ENCODE peak calls at places on chromosomes 6 and 20, in ten cellular contexts. S, A, P, O, Y, Z, D, U, N and E are unnamed samples.

GRCh38 chr6:79878142-79878748 is 69.1 kb downstream of the ELOVL4 start:
- DNase-seq in S (no peak), A (peak), P (no peak), O (no peak), Y (no peak), Z (no peak), D (no peak), U (no peak), N (no peak), E (no peak)

GRCh38 chr6:12516070-12516469 is 200.5 kb upstream of the PHACTR1 start:
- DNase-seq in S (no peak), A (peak), P (peak), O (no peak), Y (no peak), Z (peak), D (no peak), U (no peak), N (no peak), E (no peak)

GRCh38 chr20:60137657-60138245 is 179.5 kb downstream of the CDH26 start:
- DNase-seq in S (no peak), A (no peak), P (peak), O (no peak), Y (no peak), Z (peak), D (no peak), U (no peak), N (no peak), E (no peak)

GRCh38 chr20:52923123-52923543 is 49.0 kb upstream of the TSHZ2 start:
- DNase-seq in S (no peak), A (no peak), P (no peak), O (no peak), Y (no peak), Z (no peak), D (no peak), U (no peak), N (no peak), E (no peak)

GRCh38 chr6:135129139-135129867 is 51.8 kb upstream of the MYB start:
- DNase-seq in S (no peak), A (no peak), P (no peak), O (no peak), Y (no peak), Z (no peak), D (no peak), U (no peak), N (no peak), E (no peak)

GRCh38 chr6:56364482-56365313 is 117.3 kb upstream of the COL21A1 start:
- DNase-seq in S (no peak), A (no peak), P (no peak), O (no peak), Y (no peak), Z (no peak), D (peak), U (no peak), N (no peak), E (no peak)

GRCh38 chr6:142848156-142848555 is 96.8 kb downstream of the HIVEP2 start:
- DNase-seq in S (no peak), A (no peak), P (no peak), O (no peak), Y (no peak), Z (no peak), D (no peak), U (no peak), N (no peak), E (no peak)

GRCh38 chr6:24719125-24719931 is at the start of gene C6orf62:
- DNase-seq in S (no peak), A (peak), P (peak), O (peak), Y (no peak), Z (peak), D (peak), U (peak), N (no peak), E (no peak)

GRCh38 chr6:41053056-41053455 is at the start of gene APOBEC2:
- DNase-seq in S (peak), A (no peak), P (no peak), O (no peak), Y (no peak), Z (no peak), D (no peak), U (no peak), N (no peak), E (no peak)

GRCh38 chr6:41058783-41059181 is 5.8 kb downstream of the APOBEC2 start:
- DNase-seq in S (no peak), A (no peak), P (no peak), O (no peak), Y (no peak), Z (no peak), D (no peak), U (no peak), N (no peak), E (no peak)

GRCh38 chr6:41051873-41052272 is 1.1 kb upstream of the APOBEC2 start:
- DNase-seq in S (no peak), A (no peak), P (no peak), O (no peak), Y (no peak), Z (no peak), D (no peak), U (no peak), N (no peak), E (no peak)

GRCh38 chr6:41056768-41057490 is 3.9 kb downstream of the APOBEC2 start:
- DNase-seq in S (no peak), A (no peak), P (no peak), O (no peak), Y (no peak), Z (no peak), D (no peak), U (no peak), N (peak), E (no peak)

GRCh38 chr6:41055149-41055548 is 2.1 kb downstream of the APOBEC2 start:
- DNase-seq in S (no peak), A (no peak), P (no peak), O (no peak), Y (no peak), Z (no peak), D (no peak), U (no peak), N (no peak), E (no peak)
- TF ChIP-seq EP300 in S (no peak), A (no peak), P (no peak), O (no peak), Y (no peak), Z (no peak), D (no peak), U (no peak), N (no peak), E (no peak)

GRCh38 chr6:40986364-40986763 is 52.7 kb downstream of the UNC5CL start:
- DNase-seq in S (no peak), A (no peak), P (no peak), O (no peak), Y (no peak), Z (no peak), D (no peak), U (no peak), N (no peak), E (no peak)
- TF ChIP-seq EP300 in S (no peak), A (no peak), P (no peak), O (no peak), Y (no peak), Z (no peak), D (no peak), U (no peak), N (no peak), E (no peak)

GRCh38 chr6:28940859-28941680 is 17.3 kb upstream of the TRIM27 start:
- DNase-seq in S (peak), A (peak), P (no peak), O (peak), Y (peak), Z (peak), D (no peak), U (peak), N (peak), E (peak)
- TF ChIP-seq EP300 in S (no peak), A (no peak), P (no peak), O (no peak), Y (no peak), Z (no peak), D (peak), U (peak), N (no peak), E (no peak)

DNA sequence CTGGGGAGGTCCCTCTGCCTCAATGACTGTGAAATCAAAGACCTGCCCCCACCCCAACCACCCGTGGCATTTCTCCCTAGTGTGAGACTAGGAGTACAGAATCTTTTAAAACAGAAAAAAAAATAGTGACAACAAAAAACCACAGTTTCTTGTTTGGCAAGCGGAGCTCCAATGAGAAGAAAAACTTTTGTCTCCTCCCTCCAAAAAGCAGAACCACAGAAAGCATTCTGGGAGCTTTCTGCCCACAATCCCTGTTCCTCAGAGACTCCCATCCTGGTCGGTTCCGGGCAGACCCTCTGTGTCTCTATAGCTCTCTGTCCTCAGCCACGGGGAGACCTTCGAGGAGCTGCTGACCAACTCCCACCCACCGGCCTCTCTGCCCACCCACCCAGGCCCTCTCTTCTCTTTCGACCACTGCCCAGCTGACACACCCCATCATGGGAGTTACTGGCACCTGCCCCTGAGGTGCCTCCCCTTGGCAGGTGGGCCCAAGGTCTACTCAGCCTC is 4.9 kb downstream of the PREX1 start:
- DNase-seq in S (no peak), A (no peak), P (no peak), O (no peak), Y (no peak), Z (peak), D (no peak), U (peak), N (no peak), E (no peak)
- TF ChIP-seq EP300 in S (no peak), A (no peak), P (no peak), O (no peak), Y (no peak), Z (no peak), D (no peak), U (peak), N (no peak), E (no peak)

GRCh38 chr6:149231786-149232185 is 85.7 kb upstream of the TAB2 start:
- DNase-seq in S (no peak), A (no peak), P (no peak), O (peak), Y (no peak), Z (no peak), D (no peak), U (no peak), N (no peak), E (no peak)
- TF ChIP-seq EP300 in S (no peak), A (no peak), P (no peak), O (no peak), Y (no peak), Z (no peak), D (no peak), U (no peak), N (no peak), E (no peak)

GRCh38 chr6:158852312-158853071 is 33.3 kb upstream of the EZR start:
- DNase-seq in S (no peak), A (no peak), P (no peak), O (no peak), Y (no peak), Z (no peak), D (no peak), U (no peak), N (no peak), E (no peak)
- TF ChIP-seq EP300 in S (no peak), A (no peak), P (no peak), O (no peak), Y (no peak), Z (no peak), D (no peak), U (no peak), N (no peak), E (no peak)

DNA sequence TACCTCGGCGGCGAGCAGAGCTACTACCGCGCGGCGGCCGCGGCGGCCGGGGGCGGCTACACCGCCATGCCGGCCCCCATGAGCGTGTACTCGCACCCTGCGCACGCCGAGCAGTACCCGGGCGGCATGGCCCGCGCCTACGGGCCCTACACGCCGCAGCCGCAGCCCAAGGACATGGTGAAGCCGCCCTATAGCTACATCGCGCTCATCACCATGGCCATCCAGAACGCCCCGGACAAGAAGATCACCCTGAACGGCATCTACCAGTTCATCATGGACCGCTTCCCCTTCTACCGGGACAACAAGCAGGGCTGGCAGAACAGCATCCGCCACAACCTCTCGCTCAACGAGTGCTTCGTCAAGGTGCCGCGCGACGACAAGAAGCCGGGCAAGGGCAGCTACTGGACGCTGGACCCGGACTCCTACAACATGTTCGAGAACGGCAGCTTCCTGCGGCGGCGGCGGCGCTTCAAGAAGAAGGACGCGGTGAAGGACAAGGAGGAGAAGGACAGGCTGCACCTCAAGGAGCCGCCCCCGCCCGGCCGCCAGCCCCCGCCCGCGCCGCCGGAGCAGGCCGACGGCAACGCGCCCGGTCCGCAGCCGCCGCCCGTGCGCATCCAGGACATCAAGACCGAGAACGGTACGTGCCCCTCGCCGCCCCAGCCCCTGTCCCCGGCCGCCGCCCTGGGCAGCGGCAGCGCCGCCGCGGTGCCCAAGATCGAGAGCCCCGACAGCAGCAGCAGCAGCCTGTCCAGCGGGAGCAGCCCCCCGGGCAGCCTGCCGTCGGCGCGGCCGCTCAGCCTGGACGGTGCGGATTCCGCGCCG is 994 bp downstream of the FOXC1 start:
- DNase-seq in S (peak), A (no peak), P (no peak), O (peak), Y (no peak), Z (no peak), D (no peak), U (no peak), N (peak), E (peak)
- TF ChIP-seq EP300 in S (no peak), A (no peak), P (no peak), O (no peak), Y (no peak), Z (no peak), D (no peak), U (no peak), N (peak), E (no peak)

GRCh38 chr6:37788259-37788658 is 31.3 kb upstream of the ZFAND3 start:
- DNase-seq in S (no peak), A (no peak), P (no peak), O (no peak), Y (no peak), Z (no peak), D (no peak), U (no peak), N (no peak), E (no peak)
- TF ChIP-seq EP300 in S (no peak), A (no peak), P (no peak), O (no peak), Y (no peak), Z (no peak), D (no peak), U (no peak), N (no peak), E (no peak)